ENCODE peak calls at places on chromosomes 3 and 15, in nine cellular contexts. One of them, this sample, is unnamed.

GRCh38 chr15:71116366-71116765 is 1.1 kb downstream of the THSD4 start:
- DNase-seq in fibroblast of lung: no peak
- DNase-seq in BJ: no peak
- DNase-seq in nephron progenitor cell: no peak
- DNase-seq in activated B cell treated with CpG ODN at 0.5 μM for 24 hours: no peak
- DNase-seq in GM13976: no peak
- DNase-seq in AG10803: no peak
- DNase-seq in stomach: no peak
- DNase-seq in dorsolateral prefrontal cortex: no peak
- DNase-seq in this sample: no peak

GRCh38 chr15:85974348-85974705 is 105.3 kb upstream of the AGBL1 start:
- DNase-seq in fibroblast of lung: no peak
- DNase-seq in BJ: no peak
- DNase-seq in nephron progenitor cell: no peak
- DNase-seq in activated B cell treated with CpG ODN at 0.5 μM for 24 hours: no peak
- DNase-seq in GM13976: no peak
- DNase-seq in AG10803: no peak
- DNase-seq in stomach: no peak
- DNase-seq in dorsolateral prefrontal cortex: no peak
- DNase-seq in this sample: no peak

GRCh38 chr15:73866881-73867410 is 6.4 kb upstream of the TBC1D21 start:
- DNase-seq in fibroblast of lung: no peak
- DNase-seq in BJ: no peak
- DNase-seq in nephron progenitor cell: no peak
- DNase-seq in activated B cell treated with CpG ODN at 0.5 μM for 24 hours: no peak
- DNase-seq in GM13976: no peak
- DNase-seq in AG10803: no peak
- DNase-seq in stomach: no peak
- DNase-seq in dorsolateral prefrontal cortex: no peak
- DNase-seq in this sample: no peak

GRCh38 chr3:102906837-102907236 is 472.0 kb downstream of the ZPLD1 start:
- DNase-seq in fibroblast of lung: no peak
- DNase-seq in BJ: no peak
- DNase-seq in nephron progenitor cell: no peak
- DNase-seq in activated B cell treated with CpG ODN at 0.5 μM for 24 hours: no peak
- DNase-seq in GM13976: no peak
- DNase-seq in AG10803: no peak
- DNase-seq in stomach: no peak
- DNase-seq in dorsolateral prefrontal cortex: no peak
- DNase-seq in this sample: no peak

GRCh38 chr15:56149071-56149470 is 94.6 kb downstream of the RFX7 start:
- DNase-seq in fibroblast of lung: peak
- DNase-seq in BJ: no peak
- DNase-seq in nephron progenitor cell: no peak
- DNase-seq in activated B cell treated with CpG ODN at 0.5 μM for 24 hours: no peak
- DNase-seq in GM13976: no peak
- DNase-seq in AG10803: peak
- DNase-seq in stomach: no peak
- DNase-seq in dorsolateral prefrontal cortex: no peak
- DNase-seq in this sample: no peak

GRCh38 chr15:51861557-51862350 is 32.3 kb downstream of the TMOD3 start:
- DNase-seq in fibroblast of lung: no peak
- DNase-seq in BJ: no peak
- DNase-seq in nephron progenitor cell: no peak
- DNase-seq in activated B cell treated with CpG ODN at 0.5 μM for 24 hours: no peak
- DNase-seq in GM13976: no peak
- DNase-seq in AG10803: no peak
- DNase-seq in stomach: no peak
- DNase-seq in dorsolateral prefrontal cortex: no peak
- DNase-seq in this sample: no peak

GRCh38 chr3:38348903-38349302 is 2.3 kb downstream of the XYLB start:
- DNase-seq in fibroblast of lung: no peak
- DNase-seq in BJ: no peak
- DNase-seq in nephron progenitor cell: no peak
- DNase-seq in activated B cell treated with CpG ODN at 0.5 μM for 24 hours: no peak
- DNase-seq in GM13976: no peak
- DNase-seq in AG10803: peak
- DNase-seq in stomach: no peak
- DNase-seq in dorsolateral prefrontal cortex: no peak
- DNase-seq in this sample: no peak

GRCh38 chr3:79651536-79652065 is 116.2 kb downstream of the ROBO1 start:
- DNase-seq in fibroblast of lung: no peak
- DNase-seq in BJ: no peak
- DNase-seq in nephron progenitor cell: peak
- DNase-seq in activated B cell treated with CpG ODN at 0.5 μM for 24 hours: no peak
- DNase-seq in GM13976: no peak
- DNase-seq in AG10803: no peak
- DNase-seq in stomach: no peak
- DNase-seq in dorsolateral prefrontal cortex: no peak
- DNase-seq in this sample: no peak

GRCh38 chr15:60442763-60443162 is 36.2 kb downstream of the ICE2 start:
- DNase-seq in fibroblast of lung: no peak
- DNase-seq in BJ: no peak
- DNase-seq in nephron progenitor cell: no peak
- DNase-seq in activated B cell treated with CpG ODN at 0.5 μM for 24 hours: no peak
- DNase-seq in GM13976: no peak
- DNase-seq in AG10803: peak
- DNase-seq in stomach: no peak
- DNase-seq in dorsolateral prefrontal cortex: no peak
- DNase-seq in this sample: no peak

GRCh38 chr3:194203482-194204035 is 67.6 kb downstream of the HES1 start:
- DNase-seq in fibroblast of lung: no peak
- DNase-seq in BJ: no peak
- DNase-seq in nephron progenitor cell: no peak
- DNase-seq in activated B cell treated with CpG ODN at 0.5 μM for 24 hours: peak
- DNase-seq in GM13976: peak
- DNase-seq in AG10803: no peak
- DNase-seq in stomach: no peak
- DNase-seq in dorsolateral prefrontal cortex: no peak
- DNase-seq in this sample: peak

GRCh38 chr15:61227269-61228024 is 1.7 kb downstream of the RORA start:
- DNase-seq in fibroblast of lung: peak
- DNase-seq in BJ: no peak
- DNase-seq in nephron progenitor cell: peak
- DNase-seq in activated B cell treated with CpG ODN at 0.5 μM for 24 hours: no peak
- DNase-seq in GM13976: peak
- DNase-seq in AG10803: peak
- DNase-seq in stomach: no peak
- DNase-seq in dorsolateral prefrontal cortex: no peak
- DNase-seq in this sample: no peak

GRCh38 chr3:7977245-7978103 is 524.1 kb upstream of the LMCD1 start:
- DNase-seq in fibroblast of lung: peak
- DNase-seq in BJ: no peak
- DNase-seq in nephron progenitor cell: no peak
- DNase-seq in activated B cell treated with CpG ODN at 0.5 μM for 24 hours: no peak
- DNase-seq in GM13976: no peak
- DNase-seq in AG10803: no peak
- DNase-seq in stomach: no peak
- DNase-seq in dorsolateral prefrontal cortex: no peak
- DNase-seq in this sample: peak

GRCh38 chr3:151230644-151231043 is 27.6 kb upstream of the GPR171 start:
- DNase-seq in fibroblast of lung: no peak
- DNase-seq in BJ: no peak
- DNase-seq in nephron progenitor cell: no peak
- DNase-seq in activated B cell treated with CpG ODN at 0.5 μM for 24 hours: no peak
- DNase-seq in GM13976: peak
- DNase-seq in AG10803: no peak
- DNase-seq in stomach: no peak
- DNase-seq in dorsolateral prefrontal cortex: no peak
- DNase-seq in this sample: peak

GRCh38 chr3:53046171-53047170 is 598 bp upstream of the SFMBT1 start:
- DNase-seq in fibroblast of lung: peak
- DNase-seq in BJ: no peak
- DNase-seq in nephron progenitor cell: peak
- DNase-seq in activated B cell treated with CpG ODN at 0.5 μM for 24 hours: peak
- DNase-seq in GM13976: peak
- DNase-seq in AG10803: peak
- DNase-seq in stomach: peak
- DNase-seq in dorsolateral prefrontal cortex: peak
- DNase-seq in this sample: peak

GRCh38 chr3:167882057-167882667 is 146.6 kb downstream of the SERPINI1 start:
- DNase-seq in fibroblast of lung: peak
- DNase-seq in BJ: no peak
- DNase-seq in nephron progenitor cell: no peak
- DNase-seq in activated B cell treated with CpG ODN at 0.5 μM for 24 hours: no peak
- DNase-seq in GM13976: peak
- DNase-seq in AG10803: peak
- DNase-seq in stomach: no peak
- DNase-seq in dorsolateral prefrontal cortex: no peak
- DNase-seq in this sample: peak

GRCh38 chr3:78858165-78858564 is 909.6 kb downstream of the ROBO1 start:
- DNase-seq in fibroblast of lung: no peak
- DNase-seq in BJ: no peak
- DNase-seq in nephron progenitor cell: no peak
- DNase-seq in activated B cell treated with CpG ODN at 0.5 μM for 24 hours: no peak
- DNase-seq in GM13976: no peak
- DNase-seq in AG10803: no peak
- DNase-seq in stomach: no peak
- DNase-seq in dorsolateral prefrontal cortex: no peak
- DNase-seq in this sample: no peak

GRCh38 chr15:99755692-99756409 is 22.6 kb upstream of the LYSMD4 start:
- DNase-seq in fibroblast of lung: peak
- DNase-seq in BJ: no peak
- DNase-seq in nephron progenitor cell: peak
- DNase-seq in activated B cell treated with CpG ODN at 0.5 μM for 24 hours: peak
- DNase-seq in GM13976: peak
- DNase-seq in AG10803: peak
- DNase-seq in stomach: peak
- DNase-seq in dorsolateral prefrontal cortex: no peak
- DNase-seq in this sample: peak

GRCh38 chr3:72395654-72396415 is 452.4 kb downstream of the SHQ1 start:
- DNase-seq in fibroblast of lung: peak
- DNase-seq in BJ: peak
- DNase-seq in nephron progenitor cell: no peak
- DNase-seq in activated B cell treated with CpG ODN at 0.5 μM for 24 hours: no peak
- DNase-seq in GM13976: no peak
- DNase-seq in AG10803: peak
- DNase-seq in stomach: no peak
- DNase-seq in dorsolateral prefrontal cortex: no peak
- DNase-seq in this sample: no peak

GRCh38 chr3:148697311-148698189 is at the start of gene AGTR1:
- DNase-seq in fibroblast of lung: peak
- DNase-seq in BJ: no peak
- DNase-seq in nephron progenitor cell: peak
- DNase-seq in activated B cell treated with CpG ODN at 0.5 μM for 24 hours: no peak
- DNase-seq in GM13976: peak
- DNase-seq in AG10803: peak
- DNase-seq in stomach: peak
- DNase-seq in dorsolateral prefrontal cortex: no peak
- DNase-seq in this sample: no peak

GRCh38 chr3:123027292-123028232 is at the start of gene SEMA5B:
- DNase-seq in fibroblast of lung: no peak
- DNase-seq in BJ: no peak
- DNase-seq in nephron progenitor cell: peak
- DNase-seq in activated B cell treated with CpG ODN at 0.5 μM for 24 hours: peak
- DNase-seq in GM13976: peak
- DNase-seq in AG10803: no peak
- DNase-seq in stomach: peak
- DNase-seq in dorsolateral prefrontal cortex: no peak
- DNase-seq in this sample: peak

GRCh38 chr15:63389902-63390301 is 8.3 kb upstream of the CA12 start:
- DNase-seq in fibroblast of lung: no peak
- DNase-seq in BJ: no peak
- DNase-seq in nephron progenitor cell: no peak
- DNase-seq in activated B cell treated with CpG ODN at 0.5 μM for 24 hours: no peak
- DNase-seq in GM13976: no peak
- DNase-seq in AG10803: no peak
- DNase-seq in stomach: peak
- DNase-seq in dorsolateral prefrontal cortex: no peak
- DNase-seq in this sample: no peak

GRCh38 chr3:65436580-65436979 is 602.1 kb downstream of the MAGI1 start:
- DNase-seq in fibroblast of lung: peak
- DNase-seq in BJ: no peak
- DNase-seq in nephron progenitor cell: peak
- DNase-seq in activated B cell treated with CpG ODN at 0.5 μM for 24 hours: no peak
- DNase-seq in GM13976: no peak
- DNase-seq in AG10803: no peak
- DNase-seq in stomach: no peak
- DNase-seq in dorsolateral prefrontal cortex: no peak
- DNase-seq in this sample: no peak
- TF ChIP-seq CTCF in fibroblast of lung: no peak
- TF ChIP-seq CTCF in BJ: peak
- TF ChIP-seq CTCF in nephron progenitor cell: peak
- TF ChIP-seq CTCF in activated B cell treated with CpG ODN at 0.5 μM for 24 hours: no peak
- TF ChIP-seq CTCF in GM13976: no peak
- TF ChIP-seq CTCF in AG10803: peak
- TF ChIP-seq CTCF in stomach: no peak
- TF ChIP-seq CTCF in dorsolateral prefrontal cortex: peak
- TF ChIP-seq CTCF in this sample: peak

DNA sequence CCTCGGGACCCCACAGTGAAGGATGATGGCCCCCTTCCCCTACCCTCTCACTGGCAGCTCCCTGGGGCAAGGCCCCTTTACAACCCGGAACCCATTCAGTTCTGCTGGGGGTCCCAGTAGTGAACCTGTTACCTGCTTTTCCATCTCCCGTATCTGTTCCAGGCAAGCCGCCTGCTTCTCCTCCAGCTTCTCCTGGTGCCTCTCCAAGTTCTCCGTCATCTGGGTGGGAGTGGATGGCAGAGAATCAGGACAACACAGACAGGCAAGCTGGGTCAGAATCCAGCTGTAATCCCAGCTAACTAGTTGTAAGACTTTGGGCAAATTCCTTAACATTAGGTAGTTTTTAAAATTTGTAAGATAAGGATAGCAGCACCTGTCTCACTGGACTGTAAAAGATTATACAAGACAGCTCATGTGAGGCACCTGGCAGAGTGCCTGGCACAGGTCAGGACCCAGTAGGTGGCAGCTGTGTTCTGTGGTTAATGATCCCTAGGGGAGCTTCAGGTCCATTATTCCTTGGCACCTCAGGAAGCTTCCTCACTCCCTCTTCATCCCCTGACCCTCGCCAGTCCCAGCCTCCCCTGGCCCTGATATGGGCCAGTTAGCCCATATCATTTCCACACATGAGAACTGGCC is 6.4 kb upstream of the ANKRD63 start:
- DNase-seq in fibroblast of lung: no peak
- DNase-seq in BJ: no peak
- DNase-seq in nephron progenitor cell: no peak
- DNase-seq in activated B cell treated with CpG ODN at 0.5 μM for 24 hours: no peak
- DNase-seq in GM13976: no peak
- DNase-seq in AG10803: no peak
- DNase-seq in stomach: peak
- DNase-seq in dorsolateral prefrontal cortex: peak
- DNase-seq in this sample: no peak
- TF ChIP-seq CTCF in fibroblast of lung: no peak
- TF ChIP-seq CTCF in BJ: no peak
- TF ChIP-seq CTCF in nephron progenitor cell: no peak
- TF ChIP-seq CTCF in activated B cell treated with CpG ODN at 0.5 μM for 24 hours: no peak
- TF ChIP-seq CTCF in GM13976: no peak
- TF ChIP-seq CTCF in AG10803: no peak
- TF ChIP-seq CTCF in stomach: no peak
- TF ChIP-seq CTCF in dorsolateral prefrontal cortex: no peak
- TF ChIP-seq CTCF in this sample: no peak

GRCh38 chr3:70716832-70717231 is 404.4 kb upstream of the MDFIC2 start:
- DNase-seq in fibroblast of lung: peak
- DNase-seq in BJ: no peak
- DNase-seq in nephron progenitor cell: no peak
- DNase-seq in activated B cell treated with CpG ODN at 0.5 μM for 24 hours: no peak
- DNase-seq in GM13976: no peak
- DNase-seq in AG10803: peak
- DNase-seq in stomach: no peak
- DNase-seq in dorsolateral prefrontal cortex: no peak
- DNase-seq in this sample: no peak
- TF ChIP-seq CTCF in fibroblast of lung: peak
- TF ChIP-seq CTCF in BJ: peak
- TF ChIP-seq CTCF in nephron progenitor cell: no peak
- TF ChIP-seq CTCF in activated B cell treated with CpG ODN at 0.5 μM for 24 hours: no peak
- TF ChIP-seq CTCF in GM13976: no peak
- TF ChIP-seq CTCF in AG10803: peak
- TF ChIP-seq CTCF in stomach: peak
- TF ChIP-seq CTCF in dorsolateral prefrontal cortex: peak
- TF ChIP-seq CTCF in this sample: no peak

GRCh38 chr3:12076021-12076420 is 71.8 kb downstream of the SYN2 start:
- DNase-seq in fibroblast of lung: no peak
- DNase-seq in BJ: no peak
- DNase-seq in nephron progenitor cell: no peak
- DNase-seq in activated B cell treated with CpG ODN at 0.5 μM for 24 hours: no peak
- DNase-seq in GM13976: no peak
- DNase-seq in AG10803: no peak
- DNase-seq in stomach: no peak
- DNase-seq in dorsolateral prefrontal cortex: no peak
- DNase-seq in this sample: no peak
- TF ChIP-seq CTCF in fibroblast of lung: no peak
- TF ChIP-seq CTCF in BJ: no peak
- TF ChIP-seq CTCF in nephron progenitor cell: no peak
- TF ChIP-seq CTCF in activated B cell treated with CpG ODN at 0.5 μM for 24 hours: no peak
- TF ChIP-seq CTCF in GM13976: no peak
- TF ChIP-seq CTCF in AG10803: no peak
- TF ChIP-seq CTCF in stomach: no peak
- TF ChIP-seq CTCF in dorsolateral prefrontal cortex: no peak
- TF ChIP-seq CTCF in this sample: no peak